ENCODE peak calls at places on chromosome 2, in seven cellular contexts. U is activated CD4-positive, alpha-beta T cell treated with anti-CD3 and anti-CD28 coated beads, Interleukin-2, amount 50 U/mL, for 48 hours; D is HEK293T; M is stimulated activated naive B cell treated with anti-CD40 and anti-IgM and Interleukin-4, amounts not matched to agents 10 μg/mL and 1 μg/mL and 100 μg/mL, for 72 hours; J is ureter; F is left ventricle myocardium superior; Z is CD4-positive, CD25-positive, alpha-beta regulatory T cell. R is an unnamed sample.

GRCh38 chr2:221503965-221504364 is 68.1 kb downstream of the EPHA4 start:
- DNase-seq in U (no peak), D (no peak), M (no peak), J (no peak), F (no peak), Z (no peak), R (no peak)

GRCh38 chr2:63627866-63628265 is 39.1 kb downstream of the MDH1 start:
- DNase-seq in U (no peak), D (no peak), M (no peak), J (no peak), F (no peak), Z (no peak), R (no peak)

GRCh38 chr2:217430916-217431576 is 571.2 kb upstream of the TNP1 start:
- DNase-seq in U (no peak), D (no peak), M (no peak), J (no peak), F (no peak), Z (no peak), R (no peak)

GRCh38 chr2:202069189-202070050 is 3.6 kb upstream of the KIAA2012 start:
- DNase-seq in U (no peak), D (no peak), M (no peak), J (no peak), F (no peak), Z (no peak), R (no peak)

GRCh38 chr2:182101263-182101662 is 115.6 kb downstream of the PPP1R1C start:
- DNase-seq in U (no peak), D (peak; percentile 12), M (no peak), J (no peak), F (no peak), Z (peak; percentile 5), R (no peak)

GRCh38 chr2:231626449-231626848 is 33.8 kb downstream of the TEX44 start:
- DNase-seq in U (no peak), D (no peak), M (no peak), J (no peak), F (no peak), Z (no peak), R (no peak)

GRCh38 chr2:233247744-233248143 is 3.7 kb upstream of the ATG16L1 start:
- DNase-seq in U (peak; percentile 70), D (no peak), M (no peak), J (peak; percentile 62), F (no peak), Z (peak; percentile 62), R (no peak)

GRCh38 chr2:221429741-221430491 is 142.2 kb downstream of the EPHA4 start:
- DNase-seq in U (no peak), D (no peak), M (no peak), J (no peak), F (peak; percentile 55), Z (no peak), R (no peak)

GRCh38 chr2:99643824-99644787 is 154.3 kb upstream of the REV1 start:
- DNase-seq in U (no peak), D (no peak), M (no peak), J (no peak), F (peak; percentile 44), Z (no peak), R (no peak)

GRCh38 chr2:161990741-161991140 is 83.3 kb downstream of the DPP4 start:
- DNase-seq in U (no peak), D (no peak), M (no peak), J (no peak), F (no peak), Z (no peak), R (no peak)

GRCh38 chr2:38740851-38741541 is 10.2 kb downstream of the SRSF7 start:
- DNase-seq in U (no peak), D (peak; percentile 26), M (no peak), J (no peak), F (no peak), Z (peak; percentile 54), R (peak; percentile 35)

GRCh38 chr2:30424231-30424630 is 22.8 kb upstream of the LCLAT1 start:
- DNase-seq in U (no peak), D (no peak), M (no peak), J (no peak), F (no peak), Z (no peak), R (no peak)

GRCh38 chr2:241118727-241119505 is 16.8 kb upstream of the MTERF4 start:
- DNase-seq in U (no peak), D (no peak), M (no peak), J (no peak), F (peak; percentile 19), Z (no peak), R (no peak)

GRCh38 chr2:213266421-213266820 is 17.8 kb upstream of the SPAG16 start:
- DNase-seq in U (no peak), D (no peak), M (no peak), J (no peak), F (no peak), Z (no peak), R (no peak)

GRCh38 chr2:38720613-38721241 is 30.4 kb downstream of the SRSF7 start:
- DNase-seq in U (peak; percentile 32), D (no peak), M (peak; percentile 41), J (peak; percentile 81), F (peak; percentile 87), Z (no peak), R (no peak)

GRCh38 chr2:196266351-196266750 is 95.0 kb upstream of the STK17B start:
- DNase-seq in U (no peak), D (no peak), M (no peak), J (no peak), F (no peak), Z (no peak), R (no peak)

GRCh38 chr2:172270278-172271079 is 156.9 kb upstream of the ITGA6 start:
- DNase-seq in U (no peak), D (no peak), M (no peak), J (peak; percentile 67), F (no peak), Z (peak; percentile 60), R (peak; percentile 59)

GRCh38 chr2:200913654-200914053 is 24.5 kb downstream of the NIF3L1 start:
- DNase-seq in U (no peak), D (no peak), M (no peak), J (no peak), F (no peak), Z (no peak), R (no peak)

GRCh38 chr2:101145406-101145805 is 5.8 kb downstream of the TBC1D8 start:
- DNase-seq in U (no peak), D (no peak), M (no peak), J (no peak), F (no peak), Z (no peak), R (peak; percentile 46)

GRCh38 chr2:79191816-79192215 is 32.3 kb upstream of the REG3A start:
- DNase-seq in U (no peak), D (no peak), M (no peak), J (no peak), F (no peak), Z (no peak), R (no peak)

GRCh38 chr2:119478188-119479065 is 45.9 kb downstream of the SCTR start:
- DNase-seq in U (no peak), D (no peak), M (no peak), J (peak; percentile 24), F (no peak), Z (no peak), R (no peak)